ENCODE peak calls at places on chromosomes 7 and 10, in five cellular contexts. One of them, this sample, is unnamed.
A peak's percentile ranks its signal among the peaks of the same experiment; 100 is the strongest.

GRCh38 chr7:131072505-131073091 is 255.1 kb upstream of the MKLN1 start:
- DNase-seq in uterus: no peak
- DNase-seq in CD8-positive, alpha-beta T cell: no peak
- DNase-seq in foreskin keratinocyte: no peak
- DNase-seq in lower lobe of right lung: no peak
- DNase-seq in this sample: no peak

GRCh38 chr7:75743455-75743859 is 4.7 kb upstream of the HIP1 start:
- DNase-seq in foreskin keratinocyte: no peak
- DNase-seq in CD8-positive, alpha-beta T cell: no peak
- DNase-seq in lower lobe of right lung: no peak
- DNase-seq in uterus: peak; percentile 21
- DNase-seq in this sample: no peak

GRCh38 chr7:138095972-138096935 is 20.0 kb downstream of the AKR1D1 start:
- DNase-seq in uterus: no peak
- DNase-seq in CD8-positive, alpha-beta T cell: no peak
- DNase-seq in foreskin keratinocyte: no peak
- DNase-seq in lower lobe of right lung: no peak
- DNase-seq in this sample: no peak

GRCh38 chr7:26919906-26920530 is 55.6 kb upstream of the SKAP2 start:
- DNase-seq in CD8-positive, alpha-beta T cell: no peak
- DNase-seq in uterus: no peak
- DNase-seq in lower lobe of right lung: no peak
- DNase-seq in foreskin keratinocyte: peak; percentile 76
- DNase-seq in this sample: no peak

GRCh38 chr7:125406111-125406510 is 476.5 kb upstream of the POT1 start:
- DNase-seq in lower lobe of right lung: no peak
- DNase-seq in CD8-positive, alpha-beta T cell: no peak
- DNase-seq in foreskin keratinocyte: no peak
- DNase-seq in uterus: no peak
- DNase-seq in this sample: no peak

GRCh38 chr10:130188195-130189175 is 52.3 kb downstream of the GLRX3 start:
- DNase-seq in CD8-positive, alpha-beta T cell: no peak
- DNase-seq in lower lobe of right lung: no peak
- DNase-seq in foreskin keratinocyte: no peak
- DNase-seq in uterus: no peak
- DNase-seq in this sample: no peak

GRCh38 chr10:58511765-58512469 is 755 bp upstream of the BICC1 start:
- DNase-seq in foreskin keratinocyte: no peak
- DNase-seq in CD8-positive, alpha-beta T cell: no peak
- DNase-seq in lower lobe of right lung: no peak
- DNase-seq in uterus: peak; percentile 13
- DNase-seq in this sample: no peak

GRCh38 chr10:125153693-125154490 is 6.5 kb downstream of the CTBP2 start:
- DNase-seq in CD8-positive, alpha-beta T cell: no peak
- DNase-seq in lower lobe of right lung: no peak
- DNase-seq in uterus: no peak
- DNase-seq in foreskin keratinocyte: no peak
- DNase-seq in this sample: no peak

GRCh38 chr7:30473903-30474302 is 4.7 kb downstream of the NOD1 start:
- DNase-seq in CD8-positive, alpha-beta T cell: no peak
- DNase-seq in lower lobe of right lung: no peak
- DNase-seq in uterus: no peak
- DNase-seq in foreskin keratinocyte: no peak
- DNase-seq in this sample: no peak

GRCh38 chr10:67520924-67521520 is 175.0 kb downstream of the CTNNA3 start:
- DNase-seq in lower lobe of right lung: no peak
- DNase-seq in uterus: peak; percentile 14
- DNase-seq in foreskin keratinocyte: peak; percentile 39
- DNase-seq in CD8-positive, alpha-beta T cell: peak; percentile 4
- DNase-seq in this sample: no peak

GRCh38 chr10:94757916-94758315 is 4.6 kb upstream of the CYP2C19 start:
- DNase-seq in lower lobe of right lung: no peak
- DNase-seq in foreskin keratinocyte: no peak
- DNase-seq in CD8-positive, alpha-beta T cell: no peak
- DNase-seq in uterus: no peak
- DNase-seq in this sample: no peak

GRCh38 chr10:7955446-7955845 is 99.0 kb upstream of the GATA3 start:
- DNase-seq in foreskin keratinocyte: no peak
- DNase-seq in lower lobe of right lung: no peak
- DNase-seq in CD8-positive, alpha-beta T cell: no peak
- DNase-seq in uterus: no peak
- DNase-seq in this sample: no peak

DNA sequence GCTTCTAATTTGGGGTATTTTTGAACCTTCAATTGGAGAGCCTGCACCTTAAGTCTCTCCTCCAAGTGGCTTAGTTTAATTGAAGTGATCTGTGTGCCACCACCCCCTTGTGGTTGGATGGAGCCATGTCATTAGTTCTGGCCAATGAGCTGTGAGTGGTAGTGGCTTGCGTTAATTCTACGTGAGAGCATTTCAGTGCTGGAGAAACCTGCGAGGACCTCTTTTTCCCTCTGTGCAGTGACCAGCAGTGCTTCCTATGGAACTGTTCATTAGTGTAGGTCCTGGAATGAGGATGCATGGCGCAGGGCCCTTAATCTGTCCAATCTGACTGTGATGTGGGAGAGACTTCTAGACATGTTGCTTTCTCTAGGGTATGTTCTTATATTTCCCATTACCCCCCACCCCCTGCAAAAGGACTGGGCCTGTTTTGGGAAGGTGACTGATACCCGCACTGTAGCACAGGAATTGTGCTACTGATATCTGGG is 3.8 kb downstream of the HILPDA start:
- DNase-seq in CD8-positive, alpha-beta T cell: peak; percentile 43
- DNase-seq in foreskin keratinocyte: peak; percentile 33
- DNase-seq in uterus: peak; percentile 65
- DNase-seq in lower lobe of right lung: peak; percentile 47
- DNase-seq in this sample: no peak
- H3K27ac ChIP-seq in CD8-positive, alpha-beta T cell: no peak overlapping the region
- H3K27ac ChIP-seq in foreskin keratinocyte: no peak overlapping the region
- H3K27ac ChIP-seq in uterus: no peak overlapping the region
- H3K27ac ChIP-seq in lower lobe of right lung: no peak overlapping the region
- H3K27ac ChIP-seq in this sample: no peak overlapping the region

GRCh38 chr7:36227223-36227622 is 74.2 kb downstream of the EEPD1 start:
- DNase-seq in CD8-positive, alpha-beta T cell: no peak
- DNase-seq in lower lobe of right lung: no peak
- DNase-seq in foreskin keratinocyte: no peak
- DNase-seq in uterus: peak; percentile 59
- DNase-seq in this sample: no peak
- H3K27ac ChIP-seq in CD8-positive, alpha-beta T cell: no peak overlapping the region
- H3K27ac ChIP-seq in lower lobe of right lung: no peak overlapping the region
- H3K27ac ChIP-seq in foreskin keratinocyte: no peak overlapping the region
- H3K27ac ChIP-seq in uterus: peak overlapping the region; percentile 57
- H3K27ac ChIP-seq in this sample: no peak overlapping the region

GRCh38 chr10:71974489-71975011 is 10.4 kb downstream of the CHST3 start:
- DNase-seq in lower lobe of right lung: no peak
- DNase-seq in foreskin keratinocyte: peak; percentile 81
- DNase-seq in CD8-positive, alpha-beta T cell: no peak
- DNase-seq in uterus: no peak
- DNase-seq in this sample: peak; percentile 46
- H3K27ac ChIP-seq in lower lobe of right lung: peak overlapping the region; percentile 63
- H3K27ac ChIP-seq in foreskin keratinocyte: no peak overlapping the region
- H3K27ac ChIP-seq in CD8-positive, alpha-beta T cell: no peak overlapping the region
- H3K27ac ChIP-seq in uterus: peak overlapping the region; percentile 68
- H3K27ac ChIP-seq in this sample: peak overlapping the region; percentile 89

DNA sequence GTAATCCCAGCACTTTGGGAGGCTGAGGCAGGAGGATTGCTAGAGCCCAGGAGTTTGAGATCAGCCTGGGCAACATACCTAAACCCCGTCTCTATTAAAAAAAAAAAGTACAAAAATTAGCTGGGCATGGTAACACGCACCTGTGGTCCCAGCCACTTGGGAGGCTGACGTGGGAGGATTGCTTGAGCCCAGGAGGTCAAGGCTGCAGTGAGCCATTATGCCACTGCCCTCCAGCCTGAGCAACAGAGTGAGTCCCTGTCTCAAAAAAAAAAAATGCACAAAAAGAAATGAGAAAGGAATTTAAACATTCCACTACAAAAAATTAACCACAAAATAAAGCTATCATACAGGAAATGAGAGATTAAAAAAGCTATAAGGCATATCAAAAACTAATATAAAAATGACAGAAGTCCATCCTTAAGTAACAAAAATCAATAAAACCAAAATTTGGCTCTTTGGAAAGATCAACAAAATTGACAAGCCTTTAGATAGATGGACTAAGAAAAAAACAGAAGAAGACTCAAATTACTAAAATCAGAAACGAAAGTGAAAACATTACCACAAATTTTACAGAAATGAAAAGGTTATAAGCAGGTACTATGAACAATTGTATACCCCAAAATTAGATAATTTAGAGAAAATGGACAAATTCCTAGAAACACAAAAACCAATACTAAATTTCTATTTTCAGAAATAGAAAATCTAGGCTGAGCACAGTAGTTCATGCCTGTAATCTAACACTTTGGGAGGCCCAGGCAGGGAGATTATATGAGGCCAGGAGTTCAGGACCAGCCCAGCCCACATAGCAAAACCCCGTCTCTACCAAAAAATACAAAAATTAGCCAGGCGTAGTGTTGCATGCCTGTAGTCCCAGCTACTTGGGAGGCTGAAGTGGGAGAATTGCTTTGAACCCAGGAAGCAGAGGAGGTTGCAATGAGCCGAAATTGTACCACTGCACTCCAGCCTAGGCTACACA is 42.4 kb upstream of the NANOS1 start:
- DNase-seq in lower lobe of right lung: no peak
- DNase-seq in foreskin keratinocyte: no peak
- DNase-seq in CD8-positive, alpha-beta T cell: no peak
- DNase-seq in uterus: no peak
- DNase-seq in this sample: no peak
- H3K27ac ChIP-seq in lower lobe of right lung: no peak overlapping the region
- H3K27ac ChIP-seq in foreskin keratinocyte: no peak overlapping the region
- H3K27ac ChIP-seq in CD8-positive, alpha-beta T cell: no peak overlapping the region
- H3K27ac ChIP-seq in uterus: no peak overlapping the region
- H3K27ac ChIP-seq in this sample: no peak overlapping the region